ENCODE peak calls at places on chromosome 22, in four cellular contexts. M is cardiac muscle cell, O is LHCN-M2, D is GM12865. N is an unnamed sample.

GRCh38 chr22:24181088-24181995 is at the start of gene SUSD2:
- DNase-seq in O (no peak), M (no peak), D (no peak), N (no peak)

GRCh38 chr22:50469377-50470305 is 5.2 kb downstream of the SBF1 start:
- DNase-seq in M (peak; percentile 39), O (peak; percentile 57), D (peak; percentile 98), N (peak; percentile 47)

GRCh38 chr22:45971389-45972028 is 5.5 kb downstream of the WNT7B start:
- DNase-seq in D (no peak), O (no peak), M (no peak), N (no peak)

GRCh38 chr22:46053563-46054090 is 76.7 kb upstream of the WNT7B start:
- DNase-seq in M (peak; percentile 74), O (peak; percentile 75), D (peak; percentile 30), N (no peak)

GRCh38 chr22:28141614-28142013 is 222.6 kb upstream of the PITPNB start:
- DNase-seq in M (peak; percentile 74), O (peak; percentile 77), D (no peak), N (no peak)

GRCh38 chr22:24466831-24467249 is 28.3 kb upstream of the UPB1 start:
- DNase-seq in O (peak; percentile 65), M (peak; percentile 89), D (no peak), N (no peak)

GRCh38 chr22:38214248-38215056 is 12.7 kb downstream of the MAFF start:
- DNase-seq in D (peak; percentile 94), M (peak; percentile 82), O (no peak), N (no peak)

GRCh38 chr22:20024225-20025087 is 3.5 kb downstream of the TANGO2 start:
- DNase-seq in M (no peak), O (no peak), D (no peak), N (no peak)

GRCh38 chr22:37206841-37207821 is 5.1 kb downstream of the SSTR3 start:
- DNase-seq in M (no peak), O (no peak), D (no peak), N (no peak)

GRCh38 chr22:20312396-20313191 is 7.3 kb downstream of the DGCR6L start:
- DNase-seq in O (no peak), D (no peak), M (no peak), N (no peak)

GRCh38 chr22:23202812-23203451 is 22.6 kb downstream of the BCR start:
- DNase-seq in O (no peak), M (no peak), D (no peak), N (no peak)

GRCh38 chr22:28989035-28989464 is 72.6 kb downstream of the C22orf31 start:
- DNase-seq in O (no peak), D (no peak), M (no peak), N (no peak)

GRCh38 chr22:35343664-35344550 is 37.0 kb upstream of the HMOX1 start:
- DNase-seq in D (no peak), O (no peak), M (no peak), N (no peak)

GRCh38 chr22:33853200-33854097 is 66.8 kb downstream of the LARGE1 start:
- DNase-seq in O (peak; percentile 83), D (peak; percentile 88), M (peak; percentile 67), N (no peak)

GRCh38 chr22:40387758-40388157 is 17.4 kb downstream of the SGSM3 start:
- DNase-seq in O (no peak), M (no peak), D (no peak), N (peak; percentile 22)

GRCh38 chr22:37263966-37264887 is 18.1 kb upstream of the CYTH4 start:
- DNase-seq in D (no peak), M (no peak), O (no peak), N (no peak)

GRCh38 chr22:40334060-40334459 is 12.2 kb upstream of the ADSL start:
- DNase-seq in O (no peak), M (no peak), D (no peak), N (no peak)

GRCh38 chr22:44693756-44694155 is 8.2 kb upstream of the PRR5 start:
- DNase-seq in O (no peak), D (no peak), M (no peak), N (no peak)

GRCh38 chr22:39316440-39317083 is 2.9 kb downstream of the RPL3 start:
- DNase-seq in D (peak; percentile 87), M (peak; percentile 95), O (peak; percentile 92), N (peak; percentile 34)

GRCh38 chr22:44304354-44304753 is 8.4 kb downstream of the SHISAL1 start:
- DNase-seq in M (peak; percentile 18), O (no peak), D (no peak), N (no peak)

GRCh38 chr22:46681010-46681409 is 57.0 kb downstream of the CERK start:
- DNase-seq in D (peak; percentile 55), O (no peak), M (no peak), N (no peak)

GRCh38 chr22:24791362-24791761 is 14.6 kb upstream of the SGSM1 start:
- DNase-seq in D (no peak), M (no peak), O (no peak), N (no peak)

GRCh38 chr22:39690901-39691620 is 120.5 kb downstream of the CACNA1I start:
- DNase-seq in M (peak; percentile 20), O (no peak), D (no peak), N (no peak)

GRCh38 chr22:42080287-42080686 is 787 bp downstream of the SMDT1 start:
- DNase-seq in M (peak; percentile 58), O (peak; percentile 35), D (peak; percentile 28), N (no peak)

GRCh38 chr22:27105142-27106025 is 448.0 kb downstream of the MIAT start:
- DNase-seq in O (peak; percentile 86), M (peak; percentile 95), D (no peak), N (no peak)

GRCh38 chr22:30609260-30610185 is 2.5 kb downstream of the TCN2 start:
- DNase-seq in M (peak; percentile 78), O (peak; percentile 91), D (peak; percentile 82), N (no peak)

GRCh38 chr22:35684270-35684700 is 33.4 kb upstream of the APOL5 start:
- DNase-seq in O (peak; percentile 52), M (peak; percentile 79), D (peak; percentile 24), N (no peak)

GRCh38 chr22:19853058-19853878 is 1.4 kb downstream of the GNB1L start:
- DNase-seq in O (no peak), M (no peak), D (no peak), N (no peak)

GRCh38 chr22:46124383-46125144 is 25.8 kb upstream of the PPARA start:
- DNase-seq in O (peak; percentile 14), M (no peak), D (no peak), N (no peak)

GRCh38 chr22:31089101-31090100 is 8.3 kb downstream of the SMTN start:
- DNase-seq in D (peak; percentile 58), M (peak; percentile 65), O (no peak), N (no peak)

GRCh38 chr22:22037229-22037628 is 54.6 kb upstream of the TOP3B start:
- DNase-seq in O (no peak), D (peak; percentile 52), M (peak; percentile 5), N (no peak)

GRCh38 chr22:29803190-29803589 is 34.9 kb downstream of the ASCC2 start:
- DNase-seq in M (no peak), O (no peak), D (no peak), N (no peak)